ENCODE peak calls at places on chromosomes 3 and 15, in eight cellular contexts. F is heart left ventricle, E is BE2C, N is uterus, H is fibroblast of lung, W is brain microvascular endothelial cell, T is stomach, Z is GM23338. X is an unnamed sample.

GRCh38 chr15:45180201-45180600 is 7.6 kb downstream of the SHF start:
- DNase-seq in F (no peak), E (no peak), N (no peak), H (peak; percentile 70), W (no peak), T (no peak), Z (no peak), X (no peak)

GRCh38 chr3:77370413-77370812 is 330.5 kb downstream of the ROBO2 start:
- DNase-seq in F (no peak), E (peak; percentile 39), N (peak; percentile 16), H (peak; percentile 69), W (peak; percentile 78), T (no peak), Z (no peak), X (peak; percentile 79)

GRCh38 chr15:89815769-89816168 is 1.1 kb upstream of the ANPEP start:
- DNase-seq in F (no peak), E (no peak), N (no peak), H (no peak), W (no peak), T (no peak), Z (no peak), X (no peak)

GRCh38 chr3:42254566-42254965 is 11.4 kb downstream of the CCK start:
- DNase-seq in F (no peak), E (no peak), N (no peak), H (no peak), W (no peak), T (no peak), Z (peak; percentile 12), X (no peak)

GRCh38 chr15:98779463-98780071 is 131.2 kb downstream of the IGF1R start:
- DNase-seq in F (peak; percentile 89), E (peak; percentile 90), N (peak; percentile 78), H (peak; percentile 56), W (peak; percentile 62), T (peak; percentile 85), Z (peak; percentile 93), X (peak; percentile 69)

GRCh38 chr15:70936326-70936725 is 43.7 kb downstream of the LRRC49 start:
- DNase-seq in F (no peak), E (peak; percentile 28), N (no peak), H (peak; percentile 30), W (no peak), T (no peak), Z (no peak), X (peak; percentile 27)

GRCh38 chr3:112002458-112002971 is 3.8 kb downstream of the TAGLN3 start:
- DNase-seq in F (no peak), E (no peak), N (no peak), H (peak; percentile 76), W (no peak), T (no peak), Z (no peak), X (peak; percentile 98)

GRCh38 chr15:75904241-75904631 is 558 bp downstream of the FBXO22 start:
- DNase-seq in F (no peak), E (peak; percentile 44), N (no peak), H (peak; percentile 51), W (peak; percentile 34), T (peak; percentile 29), Z (peak; percentile 65), X (peak; percentile 26)

GRCh38 chr15:49644364-49644794 is 23.5 kb downstream of the DTWD1 start:
- DNase-seq in F (no peak), E (no peak), N (no peak), H (peak; percentile 38), W (peak; percentile 11), T (no peak), Z (peak; percentile 21), X (no peak)

GRCh38 chr3:94896994-94897393 is 834.1 kb downstream of the NSUN3 start:
- DNase-seq in F (no peak), E (no peak), N (no peak), H (no peak), W (no peak), T (no peak), Z (no peak), X (no peak)

GRCh38 chr3:86793786-86794185 is 197.2 kb downstream of the VGLL3 start:
- DNase-seq in F (no peak), E (no peak), N (no peak), H (peak; percentile 98), W (peak; percentile 88), T (no peak), Z (peak; percentile 21), X (peak; percentile 93)

GRCh38 chr15:87728998-87729397 is 527.5 kb downstream of the NTRK3 start:
- DNase-seq in F (no peak), E (no peak), N (no peak), H (no peak), W (no peak), T (no peak), Z (no peak), X (no peak)

GRCh38 chr3:122998206-122998605 is 29.4 kb downstream of the SEMA5B start:
- DNase-seq in F (no peak), E (no peak), N (no peak), H (no peak), W (no peak), T (no peak), Z (no peak), X (no peak)

GRCh38 chr15:26157081-26157480 is 294.0 kb upstream of the ATP10A start:
- DNase-seq in F (no peak), E (no peak), N (no peak), H (no peak), W (no peak), T (no peak), Z (no peak), X (no peak)

GRCh38 chr15:29143909-29144308 is 125.7 kb downstream of the NSMCE3 start:
- DNase-seq in F (no peak), E (no peak), N (no peak), H (peak; percentile 92), W (peak; percentile 65), T (no peak), Z (no peak), X (no peak)

GRCh38 chr3:124413989-124414598 is 316.2 kb upstream of the UMPS start:
- DNase-seq in F (no peak), E (peak; percentile 82), N (no peak), H (no peak), W (no peak), T (no peak), Z (no peak), X (no peak)

GRCh38 chr15:70954176-70954575 is 61.5 kb downstream of the LRRC49 start:
- DNase-seq in F (no peak), E (no peak), N (no peak), H (peak; percentile 11), W (no peak), T (no peak), Z (no peak), X (no peak)

GRCh38 chr15:36643551-36643950 is 64.1 kb downstream of the CDIN1 start:
- DNase-seq in F (no peak), E (no peak), N (no peak), H (peak; percentile 74), W (peak; percentile 53), T (no peak), Z (peak; percentile 54), X (peak; percentile 44)

GRCh38 chr3:126777366-126777765 is 73.3 kb downstream of the CHCHD6 start:
- DNase-seq in F (no peak), E (no peak), N (no peak), H (no peak), W (no peak), T (no peak), Z (no peak), X (no peak)

GRCh38 chr3:64319391-64319790 is 94.1 kb upstream of the PRICKLE2 start:
- DNase-seq in F (no peak), E (no peak), N (no peak), H (no peak), W (no peak), T (no peak), Z (peak; percentile 80), X (no peak)

GRCh38 chr15:63409179-63409578 is 27.5 kb upstream of the CA12 start:
- DNase-seq in F (no peak), E (no peak), N (no peak), H (no peak), W (no peak), T (no peak), Z (no peak), X (no peak)

GRCh38 chr3:54341811-54342210 is 219.5 kb downstream of the CACNA2D3 start:
- DNase-seq in F (no peak), E (no peak), N (no peak), H (no peak), W (no peak), T (no peak), Z (no peak), X (no peak)

DNA sequence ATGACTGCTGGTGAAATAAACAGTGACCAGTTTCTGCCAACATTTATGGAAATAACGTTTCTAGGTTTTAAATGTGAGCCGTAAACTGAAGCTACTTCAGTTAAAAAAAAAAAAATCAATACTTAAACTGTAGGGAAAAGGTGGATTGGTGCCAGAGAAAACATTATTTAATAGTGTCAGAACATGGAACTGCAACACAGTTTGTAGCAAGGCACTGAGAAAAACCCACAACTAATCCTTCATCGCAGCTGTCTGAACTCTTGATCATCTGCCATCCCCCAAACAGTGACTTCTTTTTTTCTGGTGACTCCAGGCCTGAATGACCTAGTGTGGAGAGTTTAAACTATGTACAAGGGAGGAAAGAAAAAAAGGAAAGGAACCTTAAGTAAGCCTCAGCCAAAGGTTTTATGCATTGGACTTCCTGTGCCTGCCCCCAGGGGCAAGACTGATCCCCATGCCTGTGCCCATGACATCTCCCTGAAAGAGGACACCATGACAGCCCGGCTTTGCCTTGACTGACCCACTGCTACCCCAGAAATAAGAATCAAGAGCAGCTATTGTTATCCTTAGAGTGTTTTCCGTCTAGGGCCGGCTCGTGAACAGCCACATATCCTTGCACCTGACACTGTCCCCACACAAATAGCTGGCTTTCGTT is 33.1 kb downstream of the CRTAP start:
- DNase-seq in F (no peak), E (no peak), N (no peak), H (peak; percentile 70), W (peak; percentile 49), T (no peak), Z (peak; percentile 5), X (no peak)
- TF ChIP-seq CTCF in F (no peak), E (no peak), N (no peak), H (no peak), W (peak; percentile 16), T (no peak), Z (no peak), X (no peak)

DNA sequence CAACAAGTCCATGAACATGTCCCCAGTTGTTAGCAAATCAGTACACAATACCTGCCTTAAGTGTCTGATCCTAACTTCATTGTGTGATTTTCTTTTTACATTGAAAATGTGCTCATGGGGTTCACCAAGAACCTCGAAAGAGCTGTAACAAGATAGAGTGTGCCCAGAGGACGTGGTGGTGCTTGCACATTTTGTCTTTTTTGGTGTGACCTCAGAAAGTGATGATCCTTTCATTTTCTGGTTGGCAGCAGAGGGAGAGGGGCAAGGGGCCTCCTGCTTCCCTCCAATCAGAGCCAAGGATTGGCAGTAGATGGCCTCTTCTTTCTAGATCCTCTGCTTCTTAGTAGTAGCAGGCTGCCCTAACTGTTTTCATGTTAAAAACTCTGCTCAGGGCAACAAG is 176.4 kb downstream of the OPA1 start:
- DNase-seq in F (no peak), E (no peak), N (no peak), H (no peak), W (no peak), T (no peak), Z (no peak), X (no peak)
- H3K36me3 ChIP-seq in F (no peaks in the 10 kb centered on the region), E (no peaks in the 10 kb centered on the region), N (no peaks in the 10 kb centered on the region), H (no peaks in the 10 kb centered on the region), W (no peaks in the 10 kb centered on the region), T (no peaks in the 10 kb centered on the region), Z (no peaks in the 10 kb centered on the region), X (no peaks in the 10 kb centered on the region)

GRCh38 chr15:86001200-86001599 is 78.5 kb upstream of the AGBL1 start:
- DNase-seq in F (no peak), E (no peak), N (no peak), H (peak; percentile 71), W (no peak), T (no peak), Z (no peak), X (peak; percentile 90)
- TF ChIP-seq CTCF in F (no peak), E (no peak), N (no peak), H (no peak), W (no peak), T (no peak), Z (no peak), X (no peak)

GRCh38 chr3:31620656-31621055 is 87.9 kb downstream of the STT3B start:
- DNase-seq in F (no peak), E (no peak), N (no peak), H (peak; percentile 6), W (no peak), T (no peak), Z (no peak), X (no peak)
- H3K36me3 ChIP-seq in F (peaks cover 73% of the 10 kb centered on the region), E (no peaks in the 10 kb centered on the region), N (no peaks in the 10 kb centered on the region), H (peaks cover 3% of the 10 kb centered on the region), W (peaks cover 3% of the 10 kb centered on the region), T (peaks cover 8% of the 10 kb centered on the region), Z (no peaks in the 10 kb centered on the region), X (peaks cover 2% of the 10 kb centered on the region)

X was measured in bronchial epithelial cell.